ENCODE peak calls at places on chromosomes 12 and 14, in four cellular contexts. One of them, this sample, is unnamed.

GRCh38 chr12:124336184-124336437 is 41.2 kb downstream of the RFLNA start:
- DNase-seq in NCI-H2029 treated with DMSO at 0.1 percent for 48 hours: no peak
- DNase-seq in ELR: no peak
- DNase-seq in EL: no peak
- DNase-seq in this sample: no peak

GRCh38 chr12:69105101-69105613 is 134.2 kb upstream of the CPSF6 start:
- DNase-seq in ELR: no peak
- DNase-seq in EL: no peak
- DNase-seq in NCI-H2029 treated with DMSO at 0.1 percent for 48 hours: peak; percentile 98
- DNase-seq in this sample: no peak

GRCh38 chr12:58583541-58583940 is 336.8 kb downstream of the LRIG3 start:
- DNase-seq in ELR: no peak
- DNase-seq in NCI-H2029 treated with DMSO at 0.1 percent for 48 hours: no peak
- DNase-seq in EL: no peak
- DNase-seq in this sample: peak; percentile 65

GRCh38 chr14:35944847-35945246 is 118.7 kb downstream of the BRMS1L start:
- DNase-seq in EL: no peak
- DNase-seq in ELR: peak; percentile 10
- DNase-seq in NCI-H2029 treated with DMSO at 0.1 percent for 48 hours: peak; percentile 99
- DNase-seq in this sample: no peak

GRCh38 chr12:113152196-113152834 is 2.8 kb downstream of the CFAP73 start:
- DNase-seq in NCI-H2029 treated with DMSO at 0.1 percent for 48 hours: no peak
- DNase-seq in EL: no peak
- DNase-seq in ELR: no peak
- DNase-seq in this sample: no peak

GRCh38 chr14:69845787-69846186 is 33.4 kb upstream of the SMOC1 start:
- DNase-seq in ELR: no peak
- DNase-seq in EL: no peak
- DNase-seq in NCI-H2029 treated with DMSO at 0.1 percent for 48 hours: no peak
- DNase-seq in this sample: no peak

GRCh38 chr14:56686416-56686815 is 106.8 kb downstream of the TMEM260 start:
- DNase-seq in EL: no peak
- DNase-seq in ELR: no peak
- DNase-seq in NCI-H2029 treated with DMSO at 0.1 percent for 48 hours: no peak
- DNase-seq in this sample: no peak

GRCh38 chr14:100893760-100894159 is 9.8 kb downstream of the RTL1 start:
- DNase-seq in NCI-H2029 treated with DMSO at 0.1 percent for 48 hours: no peak
- DNase-seq in ELR: no peak
- DNase-seq in EL: no peak
- DNase-seq in this sample: no peak

GRCh38 chr14:104111301-104112112 is 26.0 kb downstream of the ASPG start:
- DNase-seq in ELR: no peak
- DNase-seq in NCI-H2029 treated with DMSO at 0.1 percent for 48 hours: no peak
- DNase-seq in EL: no peak
- DNase-seq in this sample: no peak

GRCh38 chr12:108691995-108692808 is 39.1 kb downstream of the CORO1C start:
- DNase-seq in NCI-H2029 treated with DMSO at 0.1 percent for 48 hours: peak; percentile 90
- DNase-seq in EL: peak; percentile 46
- DNase-seq in ELR: peak; percentile 52
- DNase-seq in this sample: peak; percentile 26

GRCh38 chr14:31222834-31223233 is 15.2 kb upstream of the HECTD1 start:
- DNase-seq in NCI-H2029 treated with DMSO at 0.1 percent for 48 hours: no peak
- DNase-seq in ELR: no peak
- DNase-seq in EL: no peak
- DNase-seq in this sample: no peak

GRCh38 chr14:23047042-23047634 is 5.1 kb downstream of the PSMB11 start:
- DNase-seq in ELR: peak; percentile 22
- DNase-seq in NCI-H2029 treated with DMSO at 0.1 percent for 48 hours: no peak
- DNase-seq in EL: peak; percentile 31
- DNase-seq in this sample: no peak